ENCODE peak calls at places on chromosomes 11 and 22, in eight cellular contexts. B is GM12865, Q is endodermal cell, H is HCT116, L is astrocyte, Z is colonic mucosa, V is AG10803, N is stomach. A is an unnamed sample.

GRCh38 chr11:15073361-15074205 is at the start of gene CALCB:
- DNase-seq in N (no peak), Q (peak; percentile 84), L (peak; percentile 4), V (peak; percentile 12), Z (no peak), B (no peak), H (no peak), A (no peak)

GRCh38 chr22:45717787-45718186 is 46.2 kb downstream of the ATXN10 start:
- DNase-seq in N (no peak), H (no peak), L (peak; percentile 82), Z (no peak), B (no peak), V (peak; percentile 80), Q (no peak), A (peak; percentile 63)

GRCh38 chr11:92569717-92570116 is 345.1 kb downstream of the FAT3 start:
- DNase-seq in N (no peak), Z (no peak), L (no peak), Q (no peak), V (no peak), B (no peak), H (no peak), A (no peak)

GRCh38 chr11:44910591-44910990 is 40.1 kb downstream of the TP53I11 start:
- DNase-seq in B (no peak), N (no peak), Z (no peak), V (no peak), Q (no peak), L (no peak), H (no peak), A (no peak)

GRCh38 chr22:35950262-35950661 is 78.4 kb downstream of the RBFOX2 start:
- DNase-seq in Q (peak; percentile 53), H (no peak), L (no peak), V (no peak), Z (no peak), B (no peak), N (no peak), A (no peak)

GRCh38 chr11:43681543-43681942 is 1.0 kb downstream of the HSD17B12 start:
- DNase-seq in Q (no peak), Z (no peak), V (peak; percentile 24), N (no peak), B (no peak), L (peak; percentile 8), H (no peak), A (no peak)

GRCh38 chr22:47154621-47155081 is 392.2 kb downstream of the TBC1D22A start:
- DNase-seq in Q (no peak), B (no peak), V (peak; percentile 73), Z (no peak), N (peak; percentile 50), L (peak; percentile 72), H (no peak), A (no peak)

GRCh38 chr11:18310800-18311340 is 11.1 kb downstream of the HPS5 start:
- DNase-seq in L (peak; percentile 74), Q (no peak), H (no peak), V (peak; percentile 68), N (no peak), B (peak; percentile 16), Z (no peak), A (no peak)

GRCh38 chr11:44397586-44398178 is 87.7 kb upstream of the ALX4 start:
- DNase-seq in N (no peak), H (no peak), L (no peak), Q (no peak), Z (no peak), V (no peak), B (no peak), A (no peak)

GRCh38 chr11:76185931-76186401 is 20.3 kb downstream of the WNT11 start:
- DNase-seq in V (peak; percentile 31), B (no peak), Z (peak; percentile 23), N (no peak), L (no peak), Q (no peak), H (no peak), A (no peak)

GRCh38 chr11:28346209-28346608 is 238.0 kb downstream of the METTL15 start:
- DNase-seq in L (no peak), B (no peak), N (no peak), Q (no peak), V (peak; percentile 44), H (no peak), Z (no peak), A (no peak)

GRCh38 chr11:10623797-10624761 is 55.6 kb upstream of the LYVE1 start:
- DNase-seq in V (no peak), Z (no peak), L (no peak), N (no peak), Q (peak; percentile 91), B (peak; percentile 34), H (peak; percentile 43), A (no peak)

GRCh38 chr11:124837491-124837856 is 27.8 kb upstream of the ROBO3 start:
- DNase-seq in B (peak; percentile 52), L (peak; percentile 82), Z (peak; percentile 30), H (peak; percentile 72), Q (peak; percentile 72), V (peak; percentile 89), N (no peak), A (peak; percentile 56)

GRCh38 chr22:30423296-30423958 is 2.1 kb upstream of the MTFP1 start:
- DNase-seq in Q (no peak), L (no peak), V (no peak), Z (no peak), H (no peak), B (peak; percentile 56), N (no peak), A (no peak)

GRCh38 chr11:117915219-117915618 is 14.0 kb downstream of the TMPRSS13 start:
- DNase-seq in L (no peak), N (no peak), Q (peak; percentile 72), B (no peak), V (no peak), Z (no peak), H (no peak), A (no peak)

DNA sequence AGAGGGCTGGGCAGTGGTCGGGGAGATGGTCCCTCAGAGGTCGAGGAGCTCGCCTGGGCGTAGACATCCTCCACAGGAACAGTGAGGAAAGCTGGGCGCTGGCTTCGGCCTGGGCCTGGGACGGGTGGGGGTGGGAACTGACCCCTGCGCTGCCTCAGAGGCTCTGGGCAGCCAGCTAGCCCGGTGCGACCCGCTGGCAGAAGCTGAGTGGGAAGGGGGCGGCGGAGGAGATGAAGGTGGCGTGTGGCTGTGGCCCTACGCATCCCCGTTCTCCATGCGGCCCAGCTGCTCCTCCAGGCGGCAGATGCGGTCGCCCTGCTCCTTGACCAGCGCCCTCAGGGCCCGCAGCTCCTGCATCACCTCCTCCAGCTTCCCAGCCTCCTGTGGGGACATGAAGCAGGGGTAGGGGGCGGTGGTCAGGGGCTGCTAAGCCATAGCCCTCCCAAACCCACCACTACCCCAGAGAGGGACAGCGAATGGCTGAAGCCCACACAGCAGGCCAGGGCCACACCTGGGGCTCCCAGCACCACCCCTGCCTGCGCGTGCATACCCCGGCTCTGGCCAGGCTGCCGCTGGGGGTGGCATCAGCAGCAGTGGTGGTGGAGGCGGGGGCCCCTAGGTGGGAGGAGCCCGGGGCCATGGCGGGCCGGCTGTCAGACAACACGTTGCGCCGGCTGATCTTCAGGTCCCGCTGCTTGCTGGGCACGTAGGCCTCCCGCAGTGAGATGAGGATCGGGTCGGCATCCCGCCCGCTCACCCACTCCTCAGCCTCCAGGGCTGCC is 830 bp upstream of the PTPRCAP start:
- DNase-seq in L (no peak), N (peak; percentile 54), Z (no peak), B (peak; percentile 85), V (no peak), Q (no peak), H (no peak), A (no peak)
- H3K4me3 ChIP-seq in L (no peak overlapping the region), N (peak overlapping the region; percentile 34), Z (peak overlapping the region; percentile 24), B (peak overlapping the region; percentile 88), V (no peak overlapping the region), Q (no peak overlapping the region), H (no peak overlapping the region), A (no peak overlapping the region)

DNA sequence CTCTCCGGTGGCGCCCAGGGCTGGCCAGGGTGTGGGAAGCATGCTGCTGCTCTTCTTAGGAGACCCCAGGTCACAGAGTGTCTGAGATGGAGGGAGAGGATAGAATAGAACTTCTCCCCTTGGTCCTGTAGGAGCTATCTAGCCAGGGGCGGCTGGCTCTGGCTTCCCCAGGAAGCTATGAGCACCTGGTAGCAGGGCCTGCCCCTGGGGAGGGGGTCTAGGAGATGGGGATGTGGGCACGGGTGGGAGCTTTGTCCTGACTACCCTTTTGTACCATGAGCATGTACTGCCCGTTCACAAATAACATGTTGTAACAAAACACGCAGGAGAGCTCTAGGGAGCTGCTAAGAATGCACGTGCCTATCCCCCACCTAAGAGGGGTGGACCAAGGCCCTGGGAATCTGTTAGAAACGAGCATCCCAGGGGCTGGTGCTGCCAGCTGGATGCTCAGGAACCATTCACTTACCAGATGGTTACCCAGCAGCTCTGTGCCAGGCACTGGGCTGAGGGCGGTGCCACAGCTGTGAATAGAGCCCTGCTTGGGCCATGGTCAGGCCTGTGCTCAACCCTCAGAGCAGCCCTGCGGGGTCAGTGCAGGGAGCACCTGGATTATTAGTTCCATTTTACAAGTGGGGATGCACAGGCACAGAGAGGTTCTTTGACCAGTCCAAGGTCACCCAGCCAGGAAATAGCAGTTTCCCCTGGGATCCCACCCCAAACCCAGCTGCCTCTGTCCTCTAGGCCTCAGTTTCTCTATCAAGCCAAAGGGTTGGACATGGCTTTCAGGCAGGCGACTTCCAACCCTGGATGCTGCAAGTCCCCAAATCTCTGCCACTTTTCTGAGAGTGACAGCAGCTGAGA is 2.2 kb downstream of the SLC39A13 start:
- DNase-seq in N (no peak), Q (peak; percentile 40), L (no peak), H (no peak), V (no peak), Z (no peak), B (no peak), A (no peak)
- H3K4me3 ChIP-seq in N (no peak overlapping the region), Q (no peak overlapping the region), L (peak overlapping the region; percentile 93), H (no peak overlapping the region), V (peak overlapping the region; percentile 98), Z (no peak overlapping the region), B (no peak overlapping the region), A (peak overlapping the region; percentile 96)

DNA sequence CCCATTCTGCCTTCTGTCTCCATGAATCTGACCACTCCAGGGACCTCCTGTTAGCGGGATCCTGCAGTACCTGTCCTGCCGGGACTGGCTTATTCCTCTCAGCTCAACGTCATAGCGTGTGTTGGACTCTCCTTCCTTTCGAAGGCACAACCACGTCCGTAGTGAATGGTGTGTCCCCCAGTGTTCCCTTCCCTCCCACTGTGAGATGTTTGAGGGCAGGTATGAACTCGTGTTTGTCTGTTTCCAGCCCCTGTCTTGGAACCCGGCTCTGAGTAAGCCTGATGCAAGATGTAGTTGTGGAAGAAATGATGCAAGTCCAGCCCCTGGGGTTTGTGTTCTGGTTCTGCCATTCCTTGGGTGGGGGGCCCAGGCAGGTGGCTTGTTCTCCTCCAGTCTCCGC is 10.5 kb upstream of the MYEOV start:
- DNase-seq in L (no peak), B (no peak), V (no peak), N (no peak), Z (no peak), Q (no peak), H (no peak), A (no peak)
- H3K4me3 ChIP-seq in L (no peak overlapping the region), B (no peak overlapping the region), V (no peak overlapping the region), N (no peak overlapping the region), Z (no peak overlapping the region), Q (no peak overlapping the region), H (no peak overlapping the region), A (no peak overlapping the region)

GRCh38 chr11:132638421-132638820 is 893.9 kb downstream of the OPCML start:
- DNase-seq in L (no peak), Z (no peak), V (no peak), Q (no peak), N (no peak), B (no peak), H (no peak), A (no peak)

GRCh38 chr11:132631956-132632355 is 900.3 kb downstream of the OPCML start:
- DNase-seq in Q (no peak), N (no peak), Z (no peak), H (no peak), L (no peak), B (no peak), V (peak; percentile 66), A (no peak)

GRCh38 chr11:132627981-132628380 is 904.3 kb downstream of the OPCML start:
- DNase-seq in V (no peak), L (no peak), B (no peak), H (no peak), N (no peak), Q (no peak), Z (no peak), A (no peak)

GRCh38 chr11:132632641-132633124 is 899.6 kb downstream of the OPCML start:
- DNase-seq in B (peak; percentile 2), V (peak; percentile 99), N (no peak), L (peak; percentile 99), H (no peak), Z (no peak), Q (no peak), A (peak; percentile 75)
- H3K4me3 ChIP-seq in B (no peak overlapping the region), V (peak overlapping the region; percentile 10), N (no peak overlapping the region), L (no peak overlapping the region), H (no peak overlapping the region), Z (no peak overlapping the region), Q (no peak overlapping the region), A (no peak overlapping the region)